ENCODE peak calls at places on chromosomes 2 and 18, in four cellular contexts. One of them, this sample, is unnamed.

GRCh38 chr2:83081835-83082522 is 1377.1 kb downstream of the SUCLG1 start:
- DNase-seq in smooth muscle cell of the brain vasculature: no peak
- DNase-seq in NCI-H1417: peak
- DNase-seq in left colon: no peak
- DNase-seq in this sample: peak

GRCh38 chr2:96137611-96138129 is 632 bp downstream of the ASTL start:
- DNase-seq in smooth muscle cell of the brain vasculature: no peak
- DNase-seq in NCI-H1417: no peak
- DNase-seq in left colon: no peak
- DNase-seq in this sample: no peak

GRCh38 chr2:217107480-217107879 is 247.6 kb upstream of the TNP1 start:
- DNase-seq in smooth muscle cell of the brain vasculature: no peak
- DNase-seq in NCI-H1417: no peak
- DNase-seq in left colon: no peak
- DNase-seq in this sample: no peak

GRCh38 chr18:22667158-22667557 is 249.4 kb upstream of the CTAGE1 start:
- DNase-seq in smooth muscle cell of the brain vasculature: no peak
- DNase-seq in NCI-H1417: no peak
- DNase-seq in left colon: no peak
- DNase-seq in this sample: no peak

GRCh38 chr2:230751062-230751461 is 38.4 kb downstream of the CAB39 start:
- DNase-seq in smooth muscle cell of the brain vasculature: no peak
- DNase-seq in NCI-H1417: no peak
- DNase-seq in left colon: no peak
- DNase-seq in this sample: no peak

GRCh38 chr2:73984203-73984921 is at the start of gene TET3:
- DNase-seq in smooth muscle cell of the brain vasculature: no peak
- DNase-seq in NCI-H1417: peak
- DNase-seq in left colon: peak
- DNase-seq in this sample: peak

GRCh38 chr2:35933031-35933430 is 422.5 kb upstream of the CRIM1 start:
- DNase-seq in smooth muscle cell of the brain vasculature: no peak
- DNase-seq in NCI-H1417: no peak
- DNase-seq in left colon: no peak
- DNase-seq in this sample: no peak

GRCh38 chr2:38830546-38831159 is 45.1 kb downstream of the DHX57 start:
- DNase-seq in smooth muscle cell of the brain vasculature: no peak
- DNase-seq in NCI-H1417: no peak
- DNase-seq in left colon: no peak
- DNase-seq in this sample: no peak

GRCh38 chr2:121810959-121811853 is 55.8 kb downstream of the TSN start:
- DNase-seq in smooth muscle cell of the brain vasculature: peak
- DNase-seq in NCI-H1417: peak
- DNase-seq in left colon: no peak
- DNase-seq in this sample: peak

GRCh38 chr2:198168651-198169050 is 364.3 kb downstream of the PLCL1 start:
- DNase-seq in smooth muscle cell of the brain vasculature: no peak
- DNase-seq in NCI-H1417: no peak
- DNase-seq in left colon: no peak
- DNase-seq in this sample: no peak

GRCh38 chr2:44120428-44120827 is 48.2 kb upstream of the PPM1B start:
- DNase-seq in smooth muscle cell of the brain vasculature: peak
- DNase-seq in NCI-H1417: no peak
- DNase-seq in left colon: no peak
- DNase-seq in this sample: no peak

GRCh38 chr2:236167297-236168109 is 683 bp downstream of the GBX2 start:
- DNase-seq in smooth muscle cell of the brain vasculature: no peak
- DNase-seq in NCI-H1417: peak
- DNase-seq in left colon: no peak
- DNase-seq in this sample: peak

GRCh38 chr2:117065912-117066311 is 748.6 kb upstream of the DDX18 start:
- DNase-seq in smooth muscle cell of the brain vasculature: no peak
- DNase-seq in NCI-H1417: no peak
- DNase-seq in left colon: no peak
- DNase-seq in this sample: no peak

GRCh38 chr2:133417410-133417809 is 150.9 kb downstream of the NCKAP5 start:
- DNase-seq in smooth muscle cell of the brain vasculature: no peak
- DNase-seq in NCI-H1417: no peak
- DNase-seq in left colon: no peak
- DNase-seq in this sample: no peak